ENCODE peak calls at places on chromosomes 3 and 15, in four cellular contexts. B is stimulated activated CD4-positive, alpha-beta T cell treated with anti-CD3 and anti-CD28 coated beads, Interleukin-12 subunit alpha, Interleukin-12 subunit beta, amount 100 ng/mL, for 4 hours; H is aorta; T is GM19239. R is an unnamed sample.

GRCh38 chr3:98786364-98786930 is 23.3 kb downstream of the ST3GAL6 start:
- DNase-seq in B (no peak), H (no peak), T (no peak), R (no peak)

GRCh38 chr15:63023351-63023945 is 19.1 kb upstream of the TPM1 start:
- DNase-seq in B (no peak), H (no peak), T (no peak), R (no peak)

GRCh38 chr3:61885414-61885813 is 324.0 kb downstream of the PTPRG start:
- DNase-seq in B (no peak), H (no peak), T (no peak), R (no peak)

GRCh38 chr3:134791992-134792391 is 3.1 kb upstream of the EPHB1 start:
- DNase-seq in B (no peak), H (no peak), T (no peak), R (no peak)

GRCh38 chr3:122982202-122983185 is 45.1 kb downstream of the SEMA5B start:
- DNase-seq in B (no peak), H (no peak), T (no peak), R (no peak)

GRCh38 chr3:116474356-116475200 is 29.3 kb upstream of the LSAMP start:
- DNase-seq in B (no peak), H (no peak), T (no peak), R (no peak)

GRCh38 chr15:73127302-73127936 is 75.2 kb downstream of the NEO1 start:
- DNase-seq in B (no peak), H (no peak), T (peak; percentile 15), R (no peak)

GRCh38 chr3:179971280-179971679 is 65.5 kb downstream of the PEX5L start:
- DNase-seq in B (no peak), H (no peak), T (no peak), R (no peak)

GRCh38 chr15:40006646-40007045 is 32.3 kb downstream of the SRP14 start:
- DNase-seq in B (no peak), H (no peak), T (no peak), R (no peak)

GRCh38 chr15:68352401-68353062 is 75.0 kb downstream of the FEM1B start:
- DNase-seq in B (peak; percentile 25), H (peak; percentile 89), T (no peak), R (no peak)

GRCh38 chr3:100533176-100533575 is 40.8 kb downstream of the TMEM45A start:
- DNase-seq in B (no peak), H (no peak), T (no peak), R (no peak)

GRCh38 chr3:134928392-134928791 is 133.3 kb downstream of the EPHB1 start:
- DNase-seq in B (no peak), H (no peak), T (no peak), R (no peak)

GRCh38 chr15:100463515-100463914 is 65.2 kb downstream of the CERS3 start:
- DNase-seq in B (no peak), H (no peak), T (no peak), R (no peak)

GRCh38 chr3:66110840-66111239 is 72.1 kb upstream of the MAGI1 start:
- DNase-seq in B (no peak), H (no peak), T (no peak), R (no peak)

GRCh38 chr15:23686466-23687142 is 501 bp downstream of the NDN start:
- DNase-seq in B (no peak), H (no peak), T (no peak), R (no peak)

GRCh38 chr15:51751687-51752683 is 588 bp downstream of the TMOD2 start:
- DNase-seq in B (no peak), H (peak; percentile 78), T (no peak), R (no peak)

GRCh38 chr15:68499620-68500312 is 67.8 kb upstream of the ITGA11 start:
- DNase-seq in B (no peak), H (no peak), T (no peak), R (no peak)

GRCh38 chr3:52435246-52436101 is 9.4 kb downstream of the SEMA3G start:
- DNase-seq in B (no peak), H (no peak), T (no peak), R (no peak)